ENCODE peak calls at places on chromosomes 1 and 21, in six cellular contexts. One of them, this sample, is unnamed. For H3K4me1 and H3K9me3, the result is how much of the 10 kb centered on the place peaks cover.

GRCh38 chr1:83919872-83920271 is 79.1 kb downstream of the TTLL7 start:
- DNase-seq in OCI-LY7: no peak
- DNase-seq in pancreas: no peak
- DNase-seq in mammary epithelial cell: no peak
- DNase-seq in sigmoid colon: no peak
- DNase-seq in fibroblast of lung: no peak
- DNase-seq in this sample: no peak

GRCh38 chr1:59601811-59602210 is 212.9 kb upstream of the HOOK1 start:
- DNase-seq in sigmoid colon: no peak
- DNase-seq in mammary epithelial cell: no peak
- DNase-seq in fibroblast of lung: no peak
- DNase-seq in OCI-LY7: no peak
- DNase-seq in pancreas: no peak
- DNase-seq in this sample: no peak

GRCh38 chr1:94379615-94380014 is 38.6 kb upstream of the ABCD3 start:
- DNase-seq in fibroblast of lung: no peak
- DNase-seq in sigmoid colon: no peak
- DNase-seq in OCI-LY7: no peak
- DNase-seq in pancreas: no peak
- DNase-seq in mammary epithelial cell: no peak
- DNase-seq in this sample: no peak

GRCh38 chr1:156740679-156741612 is at the start of gene MRPL24:
- DNase-seq in pancreas: peak
- DNase-seq in fibroblast of lung: peak
- DNase-seq in sigmoid colon: peak
- DNase-seq in mammary epithelial cell: peak
- DNase-seq in OCI-LY7: peak
- DNase-seq in this sample: peak

GRCh38 chr1:193794239-193794638 is 607.8 kb upstream of the B3GALT2 start:
- DNase-seq in OCI-LY7: no peak
- DNase-seq in mammary epithelial cell: no peak
- DNase-seq in sigmoid colon: no peak
- DNase-seq in pancreas: no peak
- DNase-seq in fibroblast of lung: peak
- DNase-seq in this sample: no peak

GRCh38 chr1:178417858-178418257 is 78.9 kb downstream of the CLEC20A start:
- DNase-seq in mammary epithelial cell: peak
- DNase-seq in pancreas: no peak
- DNase-seq in sigmoid colon: no peak
- DNase-seq in fibroblast of lung: peak
- DNase-seq in OCI-LY7: no peak
- DNase-seq in this sample: no peak

GRCh38 chr1:203629509-203630082 is 3.0 kb downstream of the ATP2B4 start:
- DNase-seq in fibroblast of lung: peak
- DNase-seq in pancreas: peak
- DNase-seq in OCI-LY7: peak
- DNase-seq in sigmoid colon: peak
- DNase-seq in mammary epithelial cell: no peak
- DNase-seq in this sample: no peak

GRCh38 chr1:204442376-204443259 is 31.0 kb upstream of the PPP1R15B start:
- DNase-seq in OCI-LY7: no peak
- DNase-seq in fibroblast of lung: no peak
- DNase-seq in sigmoid colon: no peak
- DNase-seq in pancreas: no peak
- DNase-seq in mammary epithelial cell: no peak
- DNase-seq in this sample: no peak

GRCh38 chr21:43467785-43468184 is 40.9 kb upstream of the SIK1 start:
- DNase-seq in fibroblast of lung: no peak
- DNase-seq in mammary epithelial cell: no peak
- DNase-seq in sigmoid colon: peak
- DNase-seq in pancreas: no peak
- DNase-seq in OCI-LY7: no peak
- DNase-seq in this sample: no peak

DNA sequence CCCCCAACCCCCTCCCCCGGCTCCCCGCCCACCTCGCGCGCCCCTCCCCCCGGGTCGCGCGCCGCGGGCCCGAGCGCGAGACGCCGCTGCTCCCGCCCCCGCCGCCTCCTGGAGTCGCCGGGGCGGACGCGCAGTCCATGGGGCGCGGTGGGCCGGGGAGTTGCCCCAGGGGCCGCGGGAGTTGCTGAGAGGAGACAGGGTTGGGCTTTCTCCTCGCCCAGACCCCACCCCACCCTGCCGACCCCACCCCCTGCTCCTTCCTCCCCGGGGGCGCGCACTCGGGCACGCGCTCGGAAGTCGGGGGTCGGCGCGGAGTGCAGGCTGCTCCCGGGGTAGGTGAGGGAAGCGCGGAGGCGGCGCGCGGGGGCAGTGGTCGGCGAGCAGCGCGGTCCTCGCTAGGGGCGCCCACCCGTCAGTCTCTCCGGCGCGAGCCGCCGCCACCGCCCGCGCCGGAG is at the start of gene LAMC1:
- DNase-seq in sigmoid colon: peak
- DNase-seq in OCI-LY7: peak
- DNase-seq in mammary epithelial cell: peak
- DNase-seq in fibroblast of lung: peak
- DNase-seq in pancreas: peak
- DNase-seq in this sample: no peak
- H3K4me1 ChIP-seq in sigmoid colon: under half
- H3K4me1 ChIP-seq in OCI-LY7: under half
- H3K4me1 ChIP-seq in mammary epithelial cell: under half
- H3K4me1 ChIP-seq in fibroblast of lung: under half
- H3K4me1 ChIP-seq in pancreas: under half
- H3K4me1 ChIP-seq in this sample: under half

DNA sequence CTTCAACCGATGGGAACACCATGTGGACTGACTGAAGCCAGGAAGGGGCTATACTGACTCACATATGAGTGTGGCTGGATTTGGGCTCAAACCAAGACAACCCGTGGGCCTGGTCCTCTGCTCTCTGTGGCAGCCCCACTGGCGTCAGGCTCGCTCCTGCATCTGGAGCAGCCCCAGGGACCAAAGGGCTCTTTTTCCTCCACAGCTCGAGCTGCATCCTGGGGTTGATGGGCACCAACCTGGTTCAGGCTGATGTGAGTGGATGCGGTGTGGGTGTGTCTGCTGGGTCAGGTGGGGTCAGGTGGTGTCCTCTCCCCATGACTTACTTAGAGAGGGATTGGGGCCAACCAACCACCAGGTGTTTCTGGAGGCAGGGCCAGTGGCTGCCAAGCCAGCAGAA is 303.0 kb upstream of the AJAP1 start:
- DNase-seq in mammary epithelial cell: no peak
- DNase-seq in fibroblast of lung: no peak
- DNase-seq in OCI-LY7: no peak
- DNase-seq in pancreas: no peak
- DNase-seq in sigmoid colon: no peak
- DNase-seq in this sample: no peak
- H3K9me3 ChIP-seq in mammary epithelial cell: under half
- H3K9me3 ChIP-seq in fibroblast of lung: under half
- H3K9me3 ChIP-seq in OCI-LY7: under half
- H3K9me3 ChIP-seq in pancreas: under half
- H3K9me3 ChIP-seq in sigmoid colon: under half
- H3K9me3 ChIP-seq in this sample: under half

GRCh38 chr21:34878501-34878900 is 170.6 kb downstream of the RUNX1 start:
- DNase-seq in fibroblast of lung: peak
- DNase-seq in sigmoid colon: no peak
- DNase-seq in OCI-LY7: no peak
- DNase-seq in mammary epithelial cell: no peak
- DNase-seq in pancreas: peak
- DNase-seq in this sample: no peak

GRCh38 chr21:34877485-34878128 is 171.5 kb downstream of the RUNX1 start:
- DNase-seq in fibroblast of lung: no peak
- DNase-seq in mammary epithelial cell: no peak
- DNase-seq in sigmoid colon: no peak
- DNase-seq in OCI-LY7: no peak
- DNase-seq in pancreas: peak
- DNase-seq in this sample: no peak

GRCh38 chr21:34871026-34871908 is 177.8 kb downstream of the RUNX1 start:
- DNase-seq in mammary epithelial cell: no peak
- DNase-seq in fibroblast of lung: no peak
- DNase-seq in sigmoid colon: no peak
- DNase-seq in OCI-LY7: no peak
- DNase-seq in pancreas: no peak
- DNase-seq in this sample: no peak

GRCh38 chr21:34875830-34876229 is 173.3 kb downstream of the RUNX1 start:
- DNase-seq in sigmoid colon: no peak
- DNase-seq in OCI-LY7: no peak
- DNase-seq in fibroblast of lung: no peak
- DNase-seq in mammary epithelial cell: no peak
- DNase-seq in pancreas: no peak
- DNase-seq in this sample: no peak

DNA sequence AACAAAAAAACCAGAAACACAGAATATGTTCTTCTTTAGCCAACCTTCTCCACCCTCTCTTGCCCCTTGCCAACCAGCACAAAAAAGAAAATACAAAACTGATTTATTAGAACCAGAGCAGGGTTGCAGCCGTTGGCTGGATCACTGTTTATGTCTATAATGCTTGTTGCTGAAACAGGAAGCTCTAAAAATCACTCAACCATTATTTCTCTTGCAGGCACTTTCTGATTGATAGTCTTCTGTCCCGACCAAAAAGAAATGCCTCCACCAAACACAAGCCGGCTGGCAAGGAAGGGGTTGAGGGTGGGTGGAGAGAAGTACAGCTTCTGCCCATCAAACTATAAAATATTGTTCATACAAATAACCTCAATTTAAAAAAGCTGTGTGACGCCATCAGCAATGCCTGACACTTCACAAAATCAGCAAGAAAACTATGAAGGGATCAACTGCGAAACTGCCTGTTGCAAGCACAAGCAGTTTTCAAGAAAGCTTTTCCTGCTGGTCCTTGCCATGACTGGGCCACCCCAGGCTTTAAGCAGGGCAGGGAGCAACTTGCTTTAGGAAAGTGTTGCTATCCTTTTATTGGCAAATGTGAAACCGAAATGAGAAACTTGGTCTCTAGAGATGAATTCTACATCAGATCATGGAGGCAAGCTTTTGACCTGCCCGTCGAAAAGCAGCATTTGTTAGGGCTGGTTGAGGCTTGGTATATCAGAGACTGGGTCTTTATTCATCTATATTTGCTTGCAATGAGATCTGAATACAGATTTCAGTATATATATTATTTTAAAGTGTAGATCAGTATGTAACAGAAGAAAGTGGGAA is 174.2 kb downstream of the RUNX1 start:
- DNase-seq in fibroblast of lung: no peak
- DNase-seq in pancreas: no peak
- DNase-seq in OCI-LY7: peak
- DNase-seq in mammary epithelial cell: no peak
- DNase-seq in sigmoid colon: no peak
- DNase-seq in this sample: no peak
- H3K4me3 ChIP-seq in fibroblast of lung: no peak
- H3K4me3 ChIP-seq in pancreas: no peak
- H3K4me3 ChIP-seq in OCI-LY7: peak
- H3K4me3 ChIP-seq in mammary epithelial cell: no peak
- H3K4me3 ChIP-seq in sigmoid colon: no peak
- H3K4me3 ChIP-seq in this sample: no peak

GRCh38 chr21:45308211-45309068 is 20.7 kb upstream of the POFUT2 start:
- DNase-seq in mammary epithelial cell: no peak
- DNase-seq in pancreas: no peak
- DNase-seq in fibroblast of lung: peak
- DNase-seq in sigmoid colon: peak
- DNase-seq in OCI-LY7: peak
- DNase-seq in this sample: no peak

GRCh38 chr21:45309069-45309521 is 21.4 kb upstream of the POFUT2 start:
- DNase-seq in OCI-LY7: peak
- DNase-seq in sigmoid colon: peak
- DNase-seq in pancreas: peak
- DNase-seq in fibroblast of lung: peak
- DNase-seq in mammary epithelial cell: no peak
- DNase-seq in this sample: no peak

GRCh38 chr21:45310446-45310845 is 22.8 kb upstream of the POFUT2 start:
- DNase-seq in fibroblast of lung: no peak
- DNase-seq in pancreas: no peak
- DNase-seq in mammary epithelial cell: no peak
- DNase-seq in sigmoid colon: peak
- DNase-seq in OCI-LY7: no peak
- DNase-seq in this sample: no peak

GRCh38 chr21:45312296-45312695 is 24.6 kb upstream of the POFUT2 start:
- DNase-seq in fibroblast of lung: no peak
- DNase-seq in mammary epithelial cell: no peak
- DNase-seq in sigmoid colon: no peak
- DNase-seq in pancreas: no peak
- DNase-seq in OCI-LY7: no peak
- DNase-seq in this sample: no peak

GRCh38 chr21:45309541-45310381 is 22.1 kb upstream of the POFUT2 start:
- DNase-seq in OCI-LY7: no peak
- DNase-seq in fibroblast of lung: no peak
- DNase-seq in sigmoid colon: peak
- DNase-seq in mammary epithelial cell: no peak
- DNase-seq in pancreas: no peak
- DNase-seq in this sample: no peak
- H3K4me1 ChIP-seq in OCI-LY7: under half
- H3K4me1 ChIP-seq in fibroblast of lung: under half
- H3K4me1 ChIP-seq in sigmoid colon: under half
- H3K4me1 ChIP-seq in mammary epithelial cell: under half
- H3K4me1 ChIP-seq in pancreas: under half
- H3K4me1 ChIP-seq in this sample: under half

GRCh38 chr1:201845331-201846083 is 16.6 kb downstream of the IPO9 start:
- DNase-seq in mammary epithelial cell: no peak
- DNase-seq in fibroblast of lung: peak
- DNase-seq in sigmoid colon: no peak
- DNase-seq in pancreas: no peak
- DNase-seq in OCI-LY7: no peak
- DNase-seq in this sample: no peak

GRCh38 chr1:201842472-201843020 is 13.6 kb downstream of the IPO9 start:
- DNase-seq in fibroblast of lung: no peak
- DNase-seq in pancreas: no peak
- DNase-seq in mammary epithelial cell: no peak
- DNase-seq in sigmoid colon: no peak
- DNase-seq in OCI-LY7: no peak
- DNase-seq in this sample: no peak

GRCh38 chr1:201838381-201838780 is 9.4 kb downstream of the IPO9 start:
- DNase-seq in sigmoid colon: no peak
- DNase-seq in pancreas: no peak
- DNase-seq in mammary epithelial cell: no peak
- DNase-seq in OCI-LY7: no peak
- DNase-seq in fibroblast of lung: peak
- DNase-seq in this sample: no peak

GRCh38 chr1:201840055-201840454 is 11.1 kb downstream of the IPO9 start:
- DNase-seq in sigmoid colon: no peak
- DNase-seq in OCI-LY7: no peak
- DNase-seq in fibroblast of lung: no peak
- DNase-seq in pancreas: no peak
- DNase-seq in mammary epithelial cell: no peak
- DNase-seq in this sample: no peak

DNA sequence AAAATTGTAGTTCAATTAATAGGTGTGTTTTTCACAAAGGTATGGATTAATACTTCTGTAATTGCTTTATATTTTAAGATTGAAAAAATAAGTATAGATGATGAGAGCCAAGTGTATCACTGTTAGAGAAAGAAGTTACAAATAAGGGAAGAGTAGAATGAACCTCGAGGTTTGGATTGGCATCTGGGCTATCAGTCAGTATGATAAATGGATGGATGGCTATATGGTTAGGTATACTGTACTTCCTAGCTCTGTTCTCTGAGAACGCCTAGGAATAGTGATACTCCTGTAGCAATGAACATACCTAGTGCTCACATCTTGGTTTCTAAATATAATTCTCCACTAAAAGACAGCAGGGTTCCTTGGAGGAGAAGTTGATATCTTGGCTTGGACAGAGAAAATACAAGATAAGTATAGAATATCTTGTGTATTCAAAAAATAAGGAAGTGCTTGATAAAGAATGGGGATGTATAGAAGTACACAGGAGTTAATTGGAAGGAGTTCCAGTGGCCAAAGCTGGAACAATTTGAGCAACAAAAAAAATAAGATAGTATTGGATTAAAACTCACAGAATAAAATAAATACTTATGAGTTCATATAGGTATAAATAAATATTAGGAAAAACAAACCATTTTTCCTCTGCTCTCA is 12.4 kb downstream of the IPO9 start:
- DNase-seq in fibroblast of lung: no peak
- DNase-seq in sigmoid colon: no peak
- DNase-seq in mammary epithelial cell: no peak
- DNase-seq in OCI-LY7: no peak
- DNase-seq in pancreas: no peak
- DNase-seq in this sample: no peak
- H3K9me3 ChIP-seq in fibroblast of lung: under half
- H3K9me3 ChIP-seq in sigmoid colon: under half
- H3K9me3 ChIP-seq in mammary epithelial cell: under half
- H3K9me3 ChIP-seq in OCI-LY7: under half
- H3K9me3 ChIP-seq in pancreas: under half
- H3K9me3 ChIP-seq in this sample: under half

This sample was measured in ascending aorta.